ENCODE peak calls at places on chromosomes 2 and 18, in four cellular contexts. X is thyroid gland, U is stomach, A is left cardiac atrium. W is an unnamed sample.

GRCh38 chr2:32058130-32058529 is 5.2 kb upstream of the SPAST start:
- DNase-seq in X (no peak), U (no peak), A (no peak), W (no peak)

GRCh38 chr2:207227062-207227748 is 61.5 kb upstream of the KLF7 start:
- DNase-seq in X (peak), U (no peak), A (peak), W (no peak)

GRCh38 chr2:59585657-59586056 is 967.8 kb downstream of the BCL11A start:
- DNase-seq in X (no peak), U (no peak), A (no peak), W (no peak)

GRCh38 chr2:77054938-77055337 is 467.2 kb downstream of the LRRTM4 start:
- DNase-seq in X (no peak), U (no peak), A (peak), W (no peak)

GRCh38 chr2:75053484-75054112 is 95.2 kb downstream of the POLE4 start:
- DNase-seq in X (peak), U (no peak), A (no peak), W (no peak)

GRCh38 chr2:66926594-66927112 is 470.5 kb upstream of the ETAA1 start:
- DNase-seq in X (no peak), U (no peak), A (no peak), W (no peak)

GRCh38 chr2:161983010-161983651 is 90.9 kb downstream of the DPP4 start:
- DNase-seq in X (no peak), U (no peak), A (no peak), W (no peak)

GRCh38 chr2:235639885-235640284 is 146.0 kb downstream of the AGAP1 start:
- DNase-seq in X (no peak), U (no peak), A (no peak), W (no peak)

GRCh38 chr2:7427293-7428060 is 510.3 kb downstream of the RNF144A start:
- DNase-seq in X (peak), U (no peak), A (no peak), W (no peak)

GRCh38 chr2:36578343-36579296 is 19.3 kb downstream of the FEZ2 start:
- DNase-seq in X (no peak), U (no peak), A (no peak), W (no peak)

GRCh38 chr2:119155633-119156032 is 2.9 kb downstream of the C1QL2 start:
- DNase-seq in X (no peak), U (no peak), A (no peak), W (no peak)

GRCh38 chr2:165648826-165649225 is 145.2 kb downstream of the GALNT3 start:
- DNase-seq in X (no peak), U (no peak), A (no peak), W (no peak)

GRCh38 chr2:12083713-12084420 is 337.4 kb downstream of the LPIN1 start:
- DNase-seq in X (no peak), U (no peak), A (no peak), W (no peak)

GRCh38 chr2:15943914-15944313 is 3.6 kb downstream of the MYCN start:
- DNase-seq in X (peak), U (no peak), A (no peak), W (no peak)

GRCh38 chr2:135052042-135052876 is at the start of gene RAB3GAP1:
- DNase-seq in X (peak), U (peak), A (peak), W (peak)

GRCh38 chr2:217153433-217153997 is 293.7 kb upstream of the TNP1 start:
- DNase-seq in X (no peak), U (no peak), A (no peak), W (no peak)

GRCh38 chr2:101485856-101486255 is 10.9 kb upstream of the RFX8 start:
- DNase-seq in X (no peak), U (no peak), A (no peak), W (no peak)

GRCh38 chr2:120360307-120360855 is 14.4 kb downstream of the INHBB start:
- DNase-seq in X (no peak), U (no peak), A (no peak), W (no peak)

GRCh38 chr2:241767464-241768250 is 9.0 kb upstream of the GAL3ST2 start:
- DNase-seq in X (no peak), U (no peak), A (no peak), W (no peak)

GRCh38 chr18:45423664-45424063 is 191.6 kb upstream of the SLC14A2 start:
- DNase-seq in X (no peak), U (no peak), A (no peak), W (no peak)

GRCh38 chr18:36762074-36762473 is 66.7 kb downstream of the TPGS2 start:
- DNase-seq in X (no peak), U (no peak), A (no peak), W (no peak)

GRCh38 chr2:199466704-199467461 is 9.1 kb upstream of the SATB2 start:
- DNase-seq in X (no peak), U (no peak), A (no peak), W (no peak)

GRCh38 chr2:207403950-207404349 is 125.8 kb upstream of the CREB1 start:
- DNase-seq in X (no peak), U (no peak), A (no peak), W (no peak)

GRCh38 chr2:240593026-240593702 is 6.6 kb downstream of the CAPN10 start:
- DNase-seq in X (peak), U (no peak), A (peak), W (no peak)

GRCh38 chr2:129404000-129404700 is 575.3 kb upstream of the RAB6C start:
- DNase-seq in X (no peak), U (no peak), A (no peak), W (no peak)

GRCh38 chr18:54329787-54330186 is 27.9 kb downstream of the STARD6 start:
- DNase-seq in X (no peak), U (no peak), A (no peak), W (no peak)

GRCh38 chr2:119760876-119761275 is 1.2 kb downstream of the PTPN4 start:
- DNase-seq in X (no peak), U (no peak), A (no peak), W (no peak)

GRCh38 chr2:177873915-177874314 is 198.7 kb downstream of the PDE11A start:
- DNase-seq in X (no peak), U (no peak), A (no peak), W (no peak)

GRCh38 chr2:98720286-98720685 is 10.6 kb downstream of the MGAT4A start:
- DNase-seq in X (no peak), U (no peak), A (no peak), W (no peak)

GRCh38 chr2:161238559-161239415 is 69.4 kb upstream of the PSMD14 start:
- DNase-seq in X (peak), U (peak), A (peak), W (no peak)

GRCh38 chr2:229164545-229165249 is 106.4 kb downstream of the PID1 start:
- DNase-seq in X (no peak), U (no peak), A (no peak), W (no peak)

GRCh38 chr2:223020971-223021675 is 30.9 kb upstream of the KCNE4 start:
- DNase-seq in X (no peak), U (no peak), A (no peak), W (no peak)

GRCh38 chr2:207479198-207479785 is 50.5 kb upstream of the CREB1 start:
- DNase-seq in X (no peak), U (no peak), A (no peak), W (no peak)

GRCh38 chr2:238564286-238564920 is 137.7 kb downstream of the ASB1 start:
- DNase-seq in X (no peak), U (no peak), A (no peak), W (no peak)

GRCh38 chr2:41847744-41848441 is 199.9 kb upstream of the PKDCC start:
- DNase-seq in X (no peak), U (no peak), A (no peak), W (no peak)

GRCh38 chr2:72713857-72714256 is 112.0 kb downstream of the EXOC6B start:
- DNase-seq in X (no peak), U (no peak), A (no peak), W (no peak)

GRCh38 chr18:56284319-56284718 is 354.1 kb downstream of the TXNL1 start:
- DNase-seq in X (no peak), U (no peak), A (no peak), W (no peak)

GRCh38 chr18:10202947-10203346 is 251.5 kb upstream of the APCDD1 start:
- DNase-seq in X (no peak), U (no peak), A (no peak), W (no peak)